ENCODE peak calls at places on chromosomes 6 and 20, in five cellular contexts. E, M, G, B and F are unnamed samples.

GRCh38 chr6:137731960-137732616 is 135.0 kb upstream of the TNFAIP3 start:
- DNase-seq in E (no peak), M (peak; percentile 51), G (no peak), B (no peak), F (no peak)

GRCh38 chr20:4728121-4728520 is 6.4 kb downstream of the PRND start:
- DNase-seq in E (no peak), M (no peak), G (no peak), B (no peak), F (no peak)

GRCh38 chr20:4234128-4234527 is 218.8 kb upstream of the RNF24 start:
- DNase-seq in E (no peak), M (peak; percentile 45), G (no peak), B (no peak), F (no peak)

GRCh38 chr6:159941286-159942113 is 27.4 kb upstream of the IGF2R start:
- DNase-seq in E (peak; percentile 12), M (no peak), G (peak; percentile 14), B (peak; percentile 27), F (no peak)

GRCh38 chr20:43579861-43580793 is 10.6 kb upstream of the IFT52 start:
- DNase-seq in E (no peak), M (no peak), G (no peak), B (no peak), F (no peak)

GRCh38 chr6:24797596-24798216 is 1.0 kb downstream of the ARMH2 start:
- DNase-seq in E (no peak), M (no peak), G (no peak), B (no peak), F (peak; percentile 86)

GRCh38 chr20:46852313-46852712 is 42.3 kb upstream of the EYA2 start:
- DNase-seq in E (no peak), M (no peak), G (no peak), B (no peak), F (no peak)

GRCh38 chr6:17820055-17820454 is 113.3 kb upstream of the NUP153 start:
- DNase-seq in E (no peak), M (no peak), G (no peak), B (no peak), F (no peak)

GRCh38 chr6:5190467-5190866 is 70.3 kb downstream of the LYRM4 start:
- DNase-seq in E (no peak), M (no peak), G (no peak), B (peak; percentile 45), F (no peak)

GRCh38 chr6:43803783-43804549 is 34.0 kb downstream of the VEGFA start:
- DNase-seq in E (peak; percentile 22), M (no peak), G (no peak), B (no peak), F (no peak)

GRCh38 chr6:143614270-143614669 is 63.5 kb upstream of the PHACTR2 start:
- DNase-seq in E (no peak), M (no peak), G (no peak), B (no peak), F (no peak)

GRCh38 chr20:37823276-37823980 is 79.5 kb upstream of the VSTM2L start:
- DNase-seq in E (no peak), M (no peak), G (no peak), B (no peak), F (no peak)

GRCh38 chr20:44962483-44962882 is 2.3 kb upstream of the TOMM34 start:
- DNase-seq in E (no peak), M (no peak), G (no peak), B (no peak), F (no peak)

GRCh38 chr20:1631309-1632227 is 11.8 kb upstream of the SIRPB1 start:
- DNase-seq in E (no peak), M (no peak), G (no peak), B (no peak), F (no peak)

GRCh38 chr6:161257778-161258457 is 15.9 kb downstream of the AGPAT4 start:
- DNase-seq in E (no peak), M (no peak), G (no peak), B (peak; percentile 87), F (no peak)

GRCh38 chr6:166998256-166999144 is 697 bp upstream of the CEP43 start:
- DNase-seq in E (no peak), M (peak; percentile 11), G (peak; percentile 57), B (no peak), F (no peak)

GRCh38 chr20:49308875-49309274 is 31.0 kb upstream of the ZNFX1 start:
- DNase-seq in E (no peak), M (no peak), G (no peak), B (no peak), F (no peak)

GRCh38 chr6:168121308-168121665 is 42.3 kb upstream of the FRMD1 start:
- DNase-seq in E (no peak), M (no peak), G (peak; percentile 4), B (no peak), F (no peak)

GRCh38 chr6:19382676-19383075 is 454.5 kb upstream of the ID4 start:
- DNase-seq in E (no peak), M (peak; percentile 8), G (no peak), B (no peak), F (no peak)

GRCh38 chr20:13777171-13777601 is 7.5 kb downstream of the ESF1 start:
- DNase-seq in E (peak; percentile 6), M (no peak), G (no peak), B (no peak), F (no peak)

GRCh38 chr6:19301980-19302379 is 535.2 kb upstream of the ID4 start:
- DNase-seq in E (no peak), M (no peak), G (no peak), B (no peak), F (no peak)

GRCh38 chr20:20491110-20491783 is 123.3 kb downstream of the INSM1 start:
- DNase-seq in E (no peak), M (no peak), G (no peak), B (no peak), F (no peak)

GRCh38 chr6:71489736-71490135 is 201.1 kb downstream of the OGFRL1 start:
- DNase-seq in E (peak; percentile 10), M (no peak), G (no peak), B (no peak), F (no peak)

GRCh38 chr20:36819662-36820061 is 46.1 kb upstream of the DSN1 start:
- DNase-seq in E (no peak), M (no peak), G (no peak), B (no peak), F (no peak)

GRCh38 chr20:17525650-17526049 is 5.5 kb downstream of the BFSP1 start:
- DNase-seq in E (peak; percentile 58), M (no peak), G (peak; percentile 50), B (no peak), F (no peak)

GRCh38 chr6:107977283-107977682 is 19.3 kb upstream of the SEC63 start:
- DNase-seq in E (no peak), M (no peak), G (peak; percentile 42), B (no peak), F (no peak)

GRCh38 chr20:25015986-25016385 is 23.4 kb upstream of the APMAP start:
- DNase-seq in E (no peak), M (no peak), G (no peak), B (no peak), F (no peak)

GRCh38 chr6:166999145-166999844 is at the start of gene CEP43:
- DNase-seq in E (peak; percentile 88), M (peak; percentile 88), G (peak; percentile 99), B (peak; percentile 78), F (peak; percentile 30)

GRCh38 chr20:54585222-54585621 is 109.8 kb downstream of the DOK5 start:
- DNase-seq in E (no peak), M (no peak), G (no peak), B (no peak), F (no peak)

GRCh38 chr6:42417641-42418112 is 34.0 kb downstream of the TRERF1 start:
- DNase-seq in E (no peak), M (no peak), G (no peak), B (no peak), F (no peak)

GRCh38 chr6:137631323-137631722 is 137.1 kb upstream of the OLIG3 start:
- DNase-seq in E (no peak), M (no peak), G (no peak), B (no peak), F (no peak)

DNA sequence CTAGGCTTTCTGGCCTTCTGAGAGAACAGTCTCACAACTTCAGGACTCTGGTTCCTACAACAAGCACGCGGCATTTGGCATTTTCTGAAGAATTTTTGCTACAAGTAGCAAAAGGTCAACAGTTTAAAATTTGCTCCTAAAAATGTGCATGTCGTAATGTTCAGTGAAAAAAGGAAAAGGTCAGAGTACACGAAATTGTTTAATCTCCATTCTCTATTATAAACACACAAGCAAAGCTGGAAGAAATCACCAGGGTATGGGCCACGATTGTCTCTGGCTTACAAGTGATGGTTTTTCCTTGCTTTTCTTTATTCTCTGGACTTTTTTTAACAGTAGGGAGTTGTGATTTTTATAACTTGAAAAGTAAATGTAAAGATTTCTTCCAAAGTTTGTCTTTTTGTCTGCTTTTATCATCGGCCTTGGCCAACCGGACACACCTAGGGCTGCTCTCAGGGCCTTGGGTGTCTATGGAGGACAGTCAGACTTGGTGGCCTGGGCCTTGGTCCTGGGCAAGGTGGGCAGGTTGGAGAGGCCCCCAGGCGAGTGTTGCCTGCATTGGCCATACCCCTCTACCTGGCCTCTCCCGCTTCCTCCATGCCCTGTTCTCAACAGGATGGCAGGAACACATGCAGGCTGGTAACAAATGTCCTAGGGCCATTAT is 32.4 kb downstream of the PLEKHG1 start:
- DNase-seq in E (no peak), M (no peak), G (no peak), B (no peak), F (no peak)
- H3K4me3 ChIP-seq in E (no peak overlapping the region), M (no peak overlapping the region), G (no peak overlapping the region), B (no peak overlapping the region), F (no peak overlapping the region)

GRCh38 chr20:35698298-35699126 is 640 bp downstream of the NFS1 start:
- DNase-seq in E (no peak), M (peak; percentile 10), G (peak; percentile 57), B (no peak), F (no peak)

GRCh38 chr20:35699127-35699913 is at the start of the genes NFS1 and ROMO1:
- DNase-seq in E (peak; percentile 56), M (peak; percentile 77), G (peak; percentile 97), B (no peak), F (no peak)

GRCh38 chr20:35702051-35702823 is 3.0 kb downstream of the ROMO1 start:
- DNase-seq in E (no peak), M (no peak), G (no peak), B (no peak), F (no peak)

GRCh38 chr20:35699914-35700624 is 864 bp downstream of the ROMO1 start:
- DNase-seq in E (no peak), M (no peak), G (no peak), B (no peak), F (no peak)

DNA sequence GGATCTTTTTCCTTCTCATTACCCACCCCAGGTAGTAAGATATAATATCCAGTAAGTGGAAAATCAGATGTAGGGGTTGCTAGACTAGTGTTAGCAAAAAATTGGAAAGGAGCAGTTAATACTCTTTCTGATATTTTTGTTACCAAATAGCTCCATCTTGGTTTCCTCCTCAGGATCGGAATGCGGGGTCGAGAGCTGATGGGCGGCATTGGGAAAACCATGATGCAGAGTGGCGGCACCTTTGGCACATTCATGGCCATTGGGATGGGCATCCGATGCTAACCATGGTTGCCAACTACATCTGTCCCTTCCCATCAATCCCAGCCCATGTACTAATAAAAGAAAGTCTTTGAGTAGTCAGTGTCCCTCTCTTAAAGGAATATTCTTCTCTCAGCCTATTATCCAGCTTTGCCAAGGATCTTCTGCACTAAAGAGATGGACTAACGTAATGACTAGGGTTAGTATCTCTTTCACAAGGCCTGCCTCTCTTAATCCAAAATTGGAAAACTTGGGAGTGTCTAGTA is 1.5 kb downstream of the ROMO1 start:
- DNase-seq in E (no peak), M (no peak), G (no peak), B (no peak), F (no peak)
- TF ChIP-seq POLR2AphosphoS5 in E (peak; percentile 50), M (no peak), G (no peak), B (peak; percentile 45), F (peak; percentile 39)

GRCh38 chr6:57173886-57174510 is 1.9 kb downstream of the BAG2 start:
- DNase-seq in E (peak; percentile 36), M (no peak), G (peak; percentile 10), B (peak; percentile 61), F (no peak)
- H3K4me3 ChIP-seq in E (peak overlapping the region; percentile 85), M (peak overlapping the region; percentile 66), G (peak overlapping the region; percentile 78), B (peak overlapping the region; percentile 92), F (peak overlapping the region; percentile 82)

GRCh38 chr6:35044145-35044745 is 96.9 kb downstream of the TCP11 start:
- DNase-seq in E (no peak), M (peak; percentile 39), G (no peak), B (no peak), F (no peak)
- TF ChIP-seq POLR2AphosphoS5 in E (no peak), M (peak; percentile 40), G (no peak), B (no peak), F (no peak)